ENCODE peak calls at places on chromosomes 12 and 14, in eight cellular contexts. V is breast epithelium; T is CD8-positive, alpha-beta T cell; W is sigmoid colon; L is endothelial cell of umbilical vein; R is ascending aorta; C is OCI-LY7; H is astrocyte. X is an unnamed sample.

GRCh38 chr12:101299346-101299745 is 19.4 kb downstream of the UTP20 start:
- DNase-seq in R (no peak), T (no peak), V (no peak), H (peak; percentile 9), C (no peak), L (no peak), W (no peak), X (no peak)

GRCh38 chr12:26158078-26158764 is 33.4 kb upstream of the BHLHE41 start:
- DNase-seq in C (peak; percentile 39), T (no peak), V (no peak), R (no peak), L (no peak), H (no peak), W (no peak), X (no peak)

GRCh38 chr14:94269156-94269555 is 23.9 kb downstream of the SERPINA10 start:
- DNase-seq in W (no peak), T (no peak), V (no peak), L (no peak), H (no peak), C (no peak), R (no peak), X (no peak)

GRCh38 chr14:103755060-103755459 is 39.5 kb downstream of the ZFYVE21 start:
- DNase-seq in V (no peak), L (peak; percentile 37), T (no peak), W (no peak), H (no peak), C (no peak), R (no peak), X (no peak)

GRCh38 chr12:116537149-116537904 is 21.9 kb upstream of the MAP1LC3B2 start:
- DNase-seq in T (no peak), R (no peak), L (no peak), W (no peak), C (no peak), V (no peak), H (no peak), X (no peak)

GRCh38 chr12:75953312-75953906 is 78.2 kb downstream of the PHLDA1 start:
- DNase-seq in L (no peak), V (no peak), R (no peak), W (no peak), H (peak; percentile 56), T (no peak), C (no peak), X (no peak)

GRCh38 chr12:26938660-26939185 is 453 bp downstream of the FGFR1OP2 start:
- DNase-seq in T (peak; percentile 17), W (no peak), H (no peak), R (no peak), L (no peak), V (no peak), C (peak; percentile 63), X (no peak)

GRCh38 chr14:57761800-57762199 is 104.1 kb downstream of the SLC35F4 start:
- DNase-seq in R (no peak), V (no peak), H (no peak), C (no peak), T (no peak), W (no peak), L (no peak), X (no peak)

GRCh38 chr14:96341323-96341722 is 21.8 kb downstream of the ATG2B start:
- DNase-seq in C (no peak), V (no peak), T (no peak), H (no peak), W (no peak), L (no peak), R (no peak), X (no peak)

GRCh38 chr12:22262309-22262708 is 72.2 kb downstream of the ST8SIA1 start:
- DNase-seq in L (no peak), T (no peak), C (no peak), R (no peak), W (no peak), V (no peak), H (peak; percentile 73), X (no peak)

GRCh38 chr12:18955594-18955993 is 173.9 kb upstream of the PLEKHA5 start:
- DNase-seq in V (no peak), R (no peak), W (no peak), C (no peak), L (no peak), T (no peak), H (peak; percentile 35), X (no peak)

GRCh38 chr12:10968765-10969456 is 17.8 kb downstream of the TAS2R50 start:
- DNase-seq in H (peak; percentile 75), C (no peak), V (no peak), W (no peak), R (peak; percentile 70), T (no peak), L (peak; percentile 81), X (peak; percentile 44)

GRCh38 chr14:50363734-50364113 is 33.0 kb downstream of the CDKL1 start:
- DNase-seq in V (no peak), C (peak; percentile 83), R (no peak), H (no peak), T (peak; percentile 37), W (no peak), L (peak; percentile 51), X (no peak)

GRCh38 chr12:6200266-6201198 is at the start of gene CD9:
- DNase-seq in V (peak; percentile 85), L (peak; percentile 56), R (peak; percentile 84), W (peak; percentile 92), H (no peak), C (no peak), T (peak; percentile 23), X (peak; percentile 88)

GRCh38 chr14:79585845-79586244 is 625.5 kb downstream of the DIO2 start:
- DNase-seq in L (no peak), H (peak; percentile 76), C (no peak), W (no peak), T (no peak), V (no peak), R (no peak), X (no peak)

GRCh38 chr14:34665785-34666425 is 36.0 kb upstream of the SNX6 start:
- DNase-seq in R (peak; percentile 72), L (peak; percentile 89), T (peak; percentile 10), V (no peak), C (peak; percentile 15), H (peak; percentile 92), W (no peak), X (no peak)

GRCh38 chr12:76611533-76611932 is 52.0 kb upstream of the OSBPL8 start:
- DNase-seq in H (peak; percentile 63), L (no peak), C (no peak), V (no peak), T (no peak), W (no peak), R (no peak), X (no peak)

GRCh38 chr12:25843976-25844375 is 114.5 kb upstream of the RASSF8 start:
- DNase-seq in V (no peak), H (no peak), R (no peak), T (no peak), C (no peak), W (no peak), L (peak; percentile 81), X (no peak)

GRCh38 chr12:88299567-88300101 is 157.5 kb downstream of the TMTC3 start:
- DNase-seq in W (no peak), H (peak; percentile 99), T (no peak), C (no peak), V (no peak), L (peak; percentile 96), R (no peak), X (no peak)

GRCh38 chr14:69796797-69797500 is at the start of gene SLC10A1:
- DNase-seq in L (no peak), T (no peak), R (no peak), W (no peak), H (no peak), C (no peak), V (no peak), X (no peak)

GRCh38 chr12:78703820-78704525 is 160.6 kb upstream of the SYT1 start:
- DNase-seq in W (no peak), V (no peak), C (no peak), R (no peak), H (peak; percentile 95), L (peak; percentile 89), T (no peak), X (no peak)
- H3K27ac ChIP-seq in W (no peak overlapping the region), V (no peak overlapping the region), C (no peak overlapping the region), R (no peak overlapping the region), H (peak overlapping the region; percentile 91), L (peak overlapping the region; percentile 96), T (no peak overlapping the region), X (no peak overlapping the region)

GRCh38 chr12:130456375-130457199 is 118.9 kb downstream of the PIWIL1 start:
- DNase-seq in H (no peak), W (no peak), R (no peak), T (no peak), L (no peak), V (no peak), C (no peak), X (no peak)
- H3K9me3 ChIP-seq in H (no peaks in the 10 kb centered on the region), W (no peaks in the 10 kb centered on the region), R (no peaks in the 10 kb centered on the region), T (no peaks in the 10 kb centered on the region), L (peaks cover 6% of the 10 kb centered on the region), V (no peaks in the 10 kb centered on the region), C (no peaks in the 10 kb centered on the region), X (no peaks in the 10 kb centered on the region)

GRCh38 chr12:24539646-24540045 is 409.3 kb downstream of the BCAT1 start:
- DNase-seq in W (no peak), R (no peak), L (no peak), C (no peak), T (no peak), V (no peak), H (no peak), X (no peak)
- H3K4me1 ChIP-seq in W (no peaks in the 10 kb centered on the region), R (no peaks in the 10 kb centered on the region), L (no peaks in the 10 kb centered on the region), C (no peaks in the 10 kb centered on the region), T (no peaks in the 10 kb centered on the region), V (no peaks in the 10 kb centered on the region), H (no peaks in the 10 kb centered on the region), X (peaks cover 4% of the 10 kb centered on the region)

GRCh38 chr12:107667464-107667863 is 18.1 kb upstream of the PWP1 start:
- DNase-seq in H (no peak), T (no peak), R (no peak), C (no peak), V (no peak), W (no peak), L (no peak), X (no peak)

GRCh38 chr12:107669946-107670345 is 15.7 kb upstream of the PWP1 start:
- DNase-seq in L (no peak), H (no peak), R (no peak), V (no peak), T (no peak), W (no peak), C (no peak), X (no peak)

GRCh38 chr12:107668320-107668719 is 17.3 kb upstream of the PWP1 start:
- DNase-seq in H (no peak), T (no peak), V (no peak), W (no peak), L (no peak), C (no peak), R (no peak), X (no peak)

GRCh38 chr12:107668743-107669142 is 16.9 kb upstream of the PWP1 start:
- DNase-seq in H (no peak), W (no peak), L (no peak), V (no peak), R (no peak), C (no peak), T (no peak), X (no peak)

DNA sequence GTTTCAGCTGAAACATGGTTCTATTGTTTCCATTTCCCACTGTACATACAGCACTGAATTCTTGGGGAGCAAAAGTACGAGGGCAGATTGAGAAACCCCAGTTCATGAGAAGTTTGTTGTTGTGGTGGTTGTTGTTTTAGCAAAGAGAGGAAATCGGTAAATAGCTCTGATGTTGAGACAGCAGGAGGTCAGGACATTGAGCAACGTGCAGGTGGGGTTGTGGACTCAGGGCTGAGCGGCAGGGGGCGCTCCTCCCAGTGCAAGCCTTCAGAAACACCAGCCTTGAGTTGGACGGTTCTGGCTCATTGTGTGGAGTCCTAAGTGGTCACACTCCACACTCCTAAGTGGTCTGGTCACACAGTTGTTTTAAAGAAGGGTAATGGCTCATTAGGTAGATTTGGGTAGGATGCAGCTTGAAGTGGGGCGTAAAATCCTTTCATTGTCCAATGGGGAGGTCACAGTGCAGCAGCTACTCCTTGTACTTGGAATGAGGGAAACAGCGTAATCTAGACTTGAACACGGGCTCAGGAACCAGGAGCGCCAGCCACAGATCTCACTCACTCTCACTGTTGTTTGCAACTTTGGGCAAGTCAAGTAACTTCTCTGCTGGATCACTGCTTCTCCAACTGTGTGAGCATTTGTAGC is 14.5 kb upstream of the PWP1 start:
- DNase-seq in L (peak; percentile 35), T (peak; percentile 9), R (no peak), V (no peak), H (no peak), W (no peak), C (peak; percentile 34), X (no peak)
- H3K27ac ChIP-seq in L (no peak overlapping the region), T (no peak overlapping the region), R (no peak overlapping the region), V (no peak overlapping the region), H (no peak overlapping the region), W (no peak overlapping the region), C (no peak overlapping the region), X (no peak overlapping the region)